ENCODE peak calls at places on chromosomes 12 and 14, in eight cellular contexts. F, K, S, H, T, I, L and W are unnamed samples.

GRCh38 chr12:25752910-25753309 is 199.8 kb upstream of the LMNTD1 start:
- DNase-seq in F (no peak), K (no peak), S (no peak), H (no peak), T (no peak), I (no peak), L (no peak), W (no peak)

GRCh38 chr12:20044836-20045235 is 323.5 kb upstream of the PDE3A start:
- DNase-seq in F (no peak), K (no peak), S (no peak), H (no peak), T (no peak), I (peak; percentile 21), L (no peak), W (no peak)

GRCh38 chr14:44449694-44450093 is 57.4 kb downstream of the FSCB start:
- DNase-seq in F (no peak), K (no peak), S (no peak), H (no peak), T (no peak), I (no peak), L (no peak), W (no peak)

GRCh38 chr14:92253381-92253894 is 69.5 kb upstream of the SLC24A4 start:
- DNase-seq in F (peak; percentile 72), K (no peak), S (no peak), H (no peak), T (no peak), I (no peak), L (no peak), W (peak; percentile 50)

GRCh38 chr12:95130096-95130495 is 56.7 kb upstream of the NR2C1 start:
- DNase-seq in F (no peak), K (no peak), S (no peak), H (no peak), T (no peak), I (no peak), L (no peak), W (no peak)

GRCh38 chr12:59173696-59174095 is 253.4 kb upstream of the LRIG3 start:
- DNase-seq in F (no peak), K (no peak), S (no peak), H (no peak), T (no peak), I (no peak), L (no peak), W (no peak)

GRCh38 chr12:6975297-6976032 is 4.8 kb downstream of the EMG1 start:
- DNase-seq in F (no peak), K (no peak), S (no peak), H (no peak), T (no peak), I (no peak), L (no peak), W (no peak)

GRCh38 chr12:41108032-41108431 is 80.1 kb upstream of the PDZRN4 start:
- DNase-seq in F (no peak), K (no peak), S (peak; percentile 9), H (no peak), T (no peak), I (peak; percentile 13), L (no peak), W (peak; percentile 38)

GRCh38 chr14:104267895-104268294 is 129.5 kb downstream of the KIF26A start:
- DNase-seq in F (no peak), K (peak; percentile 28), S (peak; percentile 30), H (no peak), T (peak; percentile 75), I (no peak), L (peak; percentile 15), W (no peak)

GRCh38 chr12:91432079-91432478 is 249.5 kb upstream of the DCN start:
- DNase-seq in F (no peak), K (no peak), S (no peak), H (no peak), T (no peak), I (no peak), L (no peak), W (peak; percentile 34)

GRCh38 chr12:131103614-131104463 is 150.1 kb downstream of the ADGRD1 start:
- DNase-seq in F (peak; percentile 76), K (peak; percentile 57), S (no peak), H (no peak), T (peak; percentile 73), I (peak; percentile 11), L (peak; percentile 3), W (no peak)

GRCh38 chr14:89027097-89027740 is 202.8 kb downstream of the TTC8 start:
- DNase-seq in F (peak; percentile 87), K (peak; percentile 82), S (peak; percentile 75), H (no peak), T (peak; percentile 91), I (peak; percentile 23), L (peak; percentile 61), W (peak; percentile 54)

GRCh38 chr14:31090872-31091764 is 64.9 kb upstream of the STRN3 start:
- DNase-seq in F (peak; percentile 81), K (no peak), S (no peak), H (peak; percentile 26), T (no peak), I (peak; percentile 50), L (no peak), W (peak; percentile 40)

GRCh38 chr12:120235369-120236123 is 30.0 kb downstream of the PXN start:
- DNase-seq in F (no peak), K (peak; percentile 54), S (no peak), H (no peak), T (no peak), I (no peak), L (no peak), W (no peak)

GRCh38 chr14:72513994-72514659 is 379.8 kb downstream of the DPF3 start:
- DNase-seq in F (peak; percentile 57), K (no peak), S (no peak), H (no peak), T (no peak), I (no peak), L (no peak), W (no peak)

DNA sequence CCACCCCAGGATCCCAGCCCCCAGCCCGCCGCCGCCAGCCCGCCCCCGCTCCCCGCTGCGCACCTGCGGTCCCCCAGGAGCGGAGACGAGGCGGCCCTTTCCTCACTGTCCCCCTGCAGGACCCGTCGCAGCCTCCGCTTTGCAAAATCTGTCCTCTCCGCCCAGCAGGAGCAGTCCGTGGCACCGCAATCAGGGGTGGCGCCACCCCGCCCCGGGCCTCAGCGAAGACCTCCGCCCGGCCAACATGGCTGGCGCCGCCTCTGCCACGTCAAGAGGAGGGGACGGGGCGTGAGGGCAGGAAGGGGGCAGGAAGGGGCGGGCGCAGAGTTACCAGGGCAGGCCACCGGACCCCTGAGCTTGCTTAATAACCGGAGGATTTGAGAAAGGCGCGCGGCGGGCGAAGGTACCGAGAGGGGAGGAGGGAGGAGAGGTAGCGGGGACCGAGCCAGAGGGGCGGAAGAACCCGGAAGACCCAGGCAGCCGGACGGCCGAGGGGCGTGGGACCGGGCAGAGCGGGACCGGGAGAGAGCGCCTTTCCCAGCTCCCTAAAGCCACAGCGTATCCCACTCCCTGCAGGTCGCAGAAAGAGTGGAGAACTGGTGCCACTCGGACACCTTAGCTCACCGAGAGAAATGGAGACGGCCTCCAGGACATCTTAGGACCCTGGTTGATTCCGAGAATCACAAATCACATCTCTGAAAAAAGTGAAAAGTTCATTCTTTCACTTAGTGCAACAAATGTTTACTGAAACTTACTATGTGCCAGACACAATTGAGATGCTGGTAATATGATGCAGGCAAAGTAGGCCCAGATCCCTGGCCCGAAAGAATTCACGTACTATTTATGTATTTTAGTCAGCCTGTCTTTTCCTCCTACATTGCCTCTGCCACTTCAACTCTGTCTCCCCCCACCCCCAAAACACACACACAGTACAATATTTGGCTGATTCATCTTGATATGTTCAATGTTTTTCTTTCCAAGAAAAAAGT is at the start of gene SEC23A:
- DNase-seq in F (peak; percentile 98), K (peak; percentile 95), S (peak; percentile 89), H (peak; percentile 85), T (peak; percentile 98), I (peak; percentile 90), L (peak; percentile 92), W (peak; percentile 92)
- TF ChIP-seq POLR2A in F (no peak), K (peak; percentile 64), S (peak; percentile 76), H (peak; percentile 87), T (peak; percentile 84), I (peak; percentile 76), L (no peak), W (no peak)

DNA sequence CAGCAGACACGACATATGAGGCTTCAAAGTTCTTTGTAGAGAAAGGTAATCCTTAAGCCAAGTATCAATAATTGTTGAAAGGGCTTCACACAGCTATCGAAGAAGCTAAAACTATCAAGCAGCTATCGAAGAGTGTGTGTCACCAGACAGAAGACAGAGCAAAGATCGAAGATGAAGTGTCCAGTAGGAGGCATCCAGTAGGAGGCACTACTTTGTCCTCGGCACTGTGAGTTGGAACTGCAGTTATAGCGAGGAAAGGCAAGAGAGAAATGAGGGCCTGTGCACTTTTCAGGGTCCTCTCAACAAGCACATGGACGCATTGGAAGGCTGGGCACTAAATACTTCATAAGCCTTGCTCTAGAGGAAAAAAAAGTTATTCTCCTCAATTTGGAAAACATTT is 174.3 kb downstream of the CALM1 start:
- DNase-seq in F (no peak), K (no peak), S (no peak), H (no peak), T (no peak), I (no peak), L (no peak), W (no peak)
- TF ChIP-seq CTCF in F (no peak), K (no peak), S (no peak), H (no peak), T (no peak), I (no peak), L (no peak), W (no peak)

GRCh38 chr14:35154016-35154415 is 31.7 kb downstream of the PRORP start:
- DNase-seq in F (no peak), K (no peak), S (no peak), H (no peak), T (no peak), I (no peak), L (no peak), W (no peak)
- TF ChIP-seq POLR2A in F (no peak), K (no peak), S (no peak), H (no peak), T (no peak), I (no peak), L (no peak), W (no peak)

DNA sequence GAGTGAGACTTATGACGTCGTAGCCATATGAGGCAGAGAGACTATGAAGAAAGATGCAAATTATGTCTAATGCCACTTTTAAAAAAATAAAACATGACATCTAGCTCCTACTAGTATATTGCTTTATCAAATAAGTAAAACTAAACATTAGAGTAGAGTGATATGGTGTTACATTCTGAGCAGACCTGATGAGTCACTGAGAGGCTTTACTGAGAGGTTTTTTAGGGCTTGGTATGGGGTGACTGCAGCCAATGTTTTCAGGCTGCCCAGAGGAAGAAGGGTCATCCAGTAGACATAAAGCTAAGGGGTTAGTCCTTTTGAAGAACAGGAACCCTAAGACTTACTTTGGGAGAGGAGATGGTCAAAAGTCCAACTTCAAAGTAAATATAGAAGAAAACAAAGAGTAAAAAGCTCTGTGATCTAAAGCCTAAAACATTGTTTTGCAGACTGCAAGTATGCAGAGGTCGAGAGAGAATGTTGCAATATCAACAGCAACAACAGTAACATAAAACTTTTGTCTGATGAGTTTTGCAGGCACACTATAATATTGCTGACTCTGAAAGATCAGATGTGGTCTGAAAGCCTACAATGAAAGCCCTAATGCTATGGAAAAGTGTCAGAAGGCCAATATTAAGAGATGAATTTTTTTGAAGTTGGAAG is 774.8 kb downstream of the TMTC2 start:
- DNase-seq in F (no peak), K (no peak), S (no peak), H (no peak), T (no peak), I (no peak), L (no peak), W (no peak)
- TF ChIP-seq CTCF in F (no peak), K (no peak), S (no peak), H (no peak), T (no peak), I (no peak), L (no peak), W (no peak)

GRCh38 chr12:110224379-110225304 is 56.4 kb upstream of the ATP2A2 start:
- DNase-seq in F (no peak), K (no peak), S (no peak), H (peak; percentile 30), T (no peak), I (peak; percentile 55), L (no peak), W (no peak)
- TF ChIP-seq POLR2A in F (no peak), K (no peak), S (no peak), H (no peak), T (no peak), I (no peak), L (no peak), W (no peak)